ENCODE peak calls at places on chromosomes 13 and 19, in ten cellular contexts. One of them, this sample, is unnamed.

GRCh38 chr19:15378529-15379082 is 981 bp downstream of the AKAP8 start:
- DNase-seq in HepG2: peak; percentile 34
- DNase-seq in AG10803: peak; percentile 49
- DNase-seq in fibroblast of mammary gland: peak; percentile 44
- DNase-seq in lung: peak; percentile 49
- DNase-seq in AG09309: no peak
- DNase-seq in osteoblast: peak; percentile 93
- DNase-seq in tibial nerve: peak; percentile 30
- DNase-seq in AG04449: no peak
- DNase-seq in cardiac muscle cell: peak; percentile 71
- DNase-seq in this sample: peak; percentile 56

GRCh38 chr19:7738023-7738422 is 6.1 kb upstream of the CLEC4G start:
- DNase-seq in HepG2: no peak
- DNase-seq in AG10803: no peak
- DNase-seq in fibroblast of mammary gland: no peak
- DNase-seq in lung: no peak
- DNase-seq in AG09309: no peak
- DNase-seq in osteoblast: no peak
- DNase-seq in tibial nerve: no peak
- DNase-seq in AG04449: no peak
- DNase-seq in cardiac muscle cell: no peak
- DNase-seq in this sample: no peak

GRCh38 chr13:21427741-21428140 is 31.4 kb downstream of the ZDHHC20 start:
- DNase-seq in HepG2: no peak
- DNase-seq in AG10803: no peak
- DNase-seq in fibroblast of mammary gland: no peak
- DNase-seq in lung: no peak
- DNase-seq in AG09309: no peak
- DNase-seq in osteoblast: no peak
- DNase-seq in tibial nerve: no peak
- DNase-seq in AG04449: no peak
- DNase-seq in cardiac muscle cell: no peak
- DNase-seq in this sample: no peak

GRCh38 chr13:52851153-52851962 is 2.9 kb upstream of the PCDH8 start:
- DNase-seq in HepG2: peak; percentile 7
- DNase-seq in AG10803: peak; percentile 9
- DNase-seq in fibroblast of mammary gland: no peak
- DNase-seq in lung: peak; percentile 35
- DNase-seq in AG09309: no peak
- DNase-seq in osteoblast: peak; percentile 90
- DNase-seq in tibial nerve: peak; percentile 23
- DNase-seq in AG04449: no peak
- DNase-seq in cardiac muscle cell: peak; percentile 73
- DNase-seq in this sample: peak; percentile 19

GRCh38 chr13:101919541-101920306 is 467.2 kb downstream of the ITGBL1 start:
- DNase-seq in HepG2: no peak
- DNase-seq in AG10803: peak; percentile 16
- DNase-seq in fibroblast of mammary gland: peak; percentile 15
- DNase-seq in lung: no peak
- DNase-seq in AG09309: no peak
- DNase-seq in osteoblast: peak; percentile 90
- DNase-seq in tibial nerve: no peak
- DNase-seq in AG04449: no peak
- DNase-seq in cardiac muscle cell: peak; percentile 76
- DNase-seq in this sample: peak; percentile 14

GRCh38 chr19:46493236-46494114 is 2.2 kb downstream of the PNMA8B start:
- DNase-seq in HepG2: no peak
- DNase-seq in AG10803: no peak
- DNase-seq in fibroblast of mammary gland: no peak
- DNase-seq in lung: no peak
- DNase-seq in AG09309: no peak
- DNase-seq in osteoblast: peak; percentile 93
- DNase-seq in tibial nerve: no peak
- DNase-seq in AG04449: no peak
- DNase-seq in cardiac muscle cell: no peak
- DNase-seq in this sample: no peak

GRCh38 chr13:100510208-100510997 is 78.2 kb downstream of the GGACT start:
- DNase-seq in HepG2: no peak
- DNase-seq in AG10803: no peak
- DNase-seq in fibroblast of mammary gland: no peak
- DNase-seq in lung: no peak
- DNase-seq in AG09309: no peak
- DNase-seq in osteoblast: no peak
- DNase-seq in tibial nerve: no peak
- DNase-seq in AG04449: no peak
- DNase-seq in cardiac muscle cell: no peak
- DNase-seq in this sample: no peak

GRCh38 chr19:51107406-51108065 is 673 bp downstream of the CTU1 start:
- DNase-seq in HepG2: peak; percentile 37
- DNase-seq in AG10803: peak; percentile 21
- DNase-seq in fibroblast of mammary gland: peak; percentile 36
- DNase-seq in lung: no peak
- DNase-seq in AG09309: no peak
- DNase-seq in osteoblast: peak; percentile 88
- DNase-seq in tibial nerve: peak; percentile 8
- DNase-seq in AG04449: no peak
- DNase-seq in cardiac muscle cell: no peak
- DNase-seq in this sample: peak; percentile 25

GRCh38 chr19:13978721-13979191 is 26.4 kb downstream of the DCAF15 start:
- DNase-seq in HepG2: no peak
- DNase-seq in AG10803: no peak
- DNase-seq in fibroblast of mammary gland: no peak
- DNase-seq in lung: no peak
- DNase-seq in AG09309: no peak
- DNase-seq in osteoblast: no peak
- DNase-seq in tibial nerve: no peak
- DNase-seq in AG04449: no peak
- DNase-seq in cardiac muscle cell: peak; percentile 44
- DNase-seq in this sample: no peak

GRCh38 chr19:48928164-48929005 is 5.1 kb upstream of the DHDH start:
- DNase-seq in HepG2: no peak
- DNase-seq in AG10803: no peak
- DNase-seq in fibroblast of mammary gland: peak; percentile 19
- DNase-seq in lung: peak; percentile 78
- DNase-seq in AG09309: no peak
- DNase-seq in osteoblast: peak; percentile 83
- DNase-seq in tibial nerve: no peak
- DNase-seq in AG04449: no peak
- DNase-seq in cardiac muscle cell: no peak
- DNase-seq in this sample: peak; percentile 44

GRCh38 chr19:30325657-30326056 is 46.5 kb upstream of the ZNF536 start:
- DNase-seq in HepG2: no peak
- DNase-seq in AG10803: no peak
- DNase-seq in fibroblast of mammary gland: no peak
- DNase-seq in lung: no peak
- DNase-seq in AG09309: no peak
- DNase-seq in osteoblast: no peak
- DNase-seq in tibial nerve: no peak
- DNase-seq in AG04449: no peak
- DNase-seq in cardiac muscle cell: no peak
- DNase-seq in this sample: no peak

GRCh38 chr19:31139871-31140505 is 209.2 kb downstream of the TSHZ3 start:
- DNase-seq in HepG2: no peak
- DNase-seq in AG10803: peak; percentile 86
- DNase-seq in fibroblast of mammary gland: peak; percentile 83
- DNase-seq in lung: no peak
- DNase-seq in AG09309: peak; percentile 56
- DNase-seq in osteoblast: peak; percentile 88
- DNase-seq in tibial nerve: no peak
- DNase-seq in AG04449: peak; percentile 65
- DNase-seq in cardiac muscle cell: no peak
- DNase-seq in this sample: peak; percentile 74

GRCh38 chr13:52835071-52835793 is 13.2 kb downstream of the PCDH8 start:
- DNase-seq in HepG2: no peak
- DNase-seq in AG10803: no peak
- DNase-seq in fibroblast of mammary gland: no peak
- DNase-seq in lung: no peak
- DNase-seq in AG09309: no peak
- DNase-seq in osteoblast: no peak
- DNase-seq in tibial nerve: no peak
- DNase-seq in AG04449: no peak
- DNase-seq in cardiac muscle cell: peak; percentile 18
- DNase-seq in this sample: no peak

GRCh38 chr13:24208314-24208713 is 47.8 kb downstream of the SPATA13 start:
- DNase-seq in HepG2: no peak
- DNase-seq in AG10803: peak; percentile 86
- DNase-seq in fibroblast of mammary gland: peak; percentile 95
- DNase-seq in lung: no peak
- DNase-seq in AG09309: peak; percentile 67
- DNase-seq in osteoblast: peak; percentile 79
- DNase-seq in tibial nerve: peak; percentile 19
- DNase-seq in AG04449: peak; percentile 71
- DNase-seq in cardiac muscle cell: no peak
- DNase-seq in this sample: peak; percentile 88

GRCh38 chr19:13831560-13832056 is 36.4 kb downstream of the ZSWIM4 start:
- DNase-seq in HepG2: no peak
- DNase-seq in AG10803: no peak
- DNase-seq in fibroblast of mammary gland: no peak
- DNase-seq in lung: no peak
- DNase-seq in AG09309: no peak
- DNase-seq in osteoblast: peak; percentile 81
- DNase-seq in tibial nerve: no peak
- DNase-seq in AG04449: no peak
- DNase-seq in cardiac muscle cell: no peak
- DNase-seq in this sample: no peak

GRCh38 chr13:27960362-27961226 is 8.5 kb downstream of the CDX2 start:
- DNase-seq in HepG2: peak; percentile 97
- DNase-seq in AG10803: peak; percentile 12
- DNase-seq in fibroblast of mammary gland: peak; percentile 22
- DNase-seq in lung: peak; percentile 57
- DNase-seq in AG09309: no peak
- DNase-seq in osteoblast: peak; percentile 94
- DNase-seq in tibial nerve: no peak
- DNase-seq in AG04449: no peak
- DNase-seq in cardiac muscle cell: peak; percentile 50
- DNase-seq in this sample: peak; percentile 31

GRCh38 chr13:27958928-27959539 is 10.1 kb downstream of the CDX2 start:
- DNase-seq in HepG2: no peak
- DNase-seq in AG10803: no peak
- DNase-seq in fibroblast of mammary gland: no peak
- DNase-seq in lung: no peak
- DNase-seq in AG09309: no peak
- DNase-seq in osteoblast: peak; percentile 45
- DNase-seq in tibial nerve: no peak
- DNase-seq in AG04449: no peak
- DNase-seq in cardiac muscle cell: no peak
- DNase-seq in this sample: no peak

GRCh38 chr13:27961227-27962085 is 7.7 kb downstream of the CDX2 start:
- DNase-seq in HepG2: peak; percentile 20
- DNase-seq in AG10803: no peak
- DNase-seq in fibroblast of mammary gland: no peak
- DNase-seq in lung: no peak
- DNase-seq in AG09309: no peak
- DNase-seq in osteoblast: peak; percentile 48
- DNase-seq in tibial nerve: no peak
- DNase-seq in AG04449: no peak
- DNase-seq in cardiac muscle cell: no peak
- DNase-seq in this sample: no peak

GRCh38 chr13:27962128-27962841 is 6.8 kb downstream of the CDX2 start:
- DNase-seq in HepG2: peak; percentile 52
- DNase-seq in AG10803: no peak
- DNase-seq in fibroblast of mammary gland: no peak
- DNase-seq in lung: no peak
- DNase-seq in AG09309: no peak
- DNase-seq in osteoblast: no peak
- DNase-seq in tibial nerve: no peak
- DNase-seq in AG04449: no peak
- DNase-seq in cardiac muscle cell: no peak
- DNase-seq in this sample: no peak

GRCh38 chr13:27959976-27960361 is 9.1 kb downstream of the CDX2 start:
- DNase-seq in HepG2: no peak
- DNase-seq in AG10803: no peak
- DNase-seq in fibroblast of mammary gland: no peak
- DNase-seq in lung: no peak
- DNase-seq in AG09309: no peak
- DNase-seq in osteoblast: no peak
- DNase-seq in tibial nerve: no peak
- DNase-seq in AG04449: no peak
- DNase-seq in cardiac muscle cell: no peak
- DNase-seq in this sample: no peak
- H3K4me3 ChIP-seq in HepG2: peak overlapping the region; percentile 58
- H3K4me3 ChIP-seq in AG10803: no peak overlapping the region
- H3K4me3 ChIP-seq in fibroblast of mammary gland: no peak overlapping the region
- H3K4me3 ChIP-seq in lung: no peak overlapping the region
- H3K4me3 ChIP-seq in AG09309: peak overlapping the region; percentile 4
- H3K4me3 ChIP-seq in osteoblast: no peak overlapping the region
- H3K4me3 ChIP-seq in tibial nerve: peak overlapping the region; percentile 47
- H3K4me3 ChIP-seq in AG04449: no peak overlapping the region
- H3K4me3 ChIP-seq in cardiac muscle cell: peak overlapping the region; percentile 28
- H3K4me3 ChIP-seq in this sample: no peak overlapping the region

GRCh38 chr19:35476149-35476548 is 14.1 kb downstream of the KRTDAP start:
- DNase-seq in HepG2: no peak
- DNase-seq in AG10803: no peak
- DNase-seq in fibroblast of mammary gland: no peak
- DNase-seq in lung: no peak
- DNase-seq in AG09309: no peak
- DNase-seq in osteoblast: no peak
- DNase-seq in tibial nerve: no peak
- DNase-seq in AG04449: no peak
- DNase-seq in cardiac muscle cell: no peak
- DNase-seq in this sample: no peak
- TF ChIP-seq CTCF in HepG2: peak; percentile 32
- TF ChIP-seq CTCF in AG10803: no peak
- TF ChIP-seq CTCF in fibroblast of mammary gland: peak; percentile 4
- TF ChIP-seq CTCF in lung: no peak
- TF ChIP-seq CTCF in AG09309: no peak
- TF ChIP-seq CTCF in osteoblast: no peak
- TF ChIP-seq CTCF in tibial nerve: no peak
- TF ChIP-seq CTCF in AG04449: no peak
- TF ChIP-seq CTCF in cardiac muscle cell: peak; percentile 10
- TF ChIP-seq CTCF in this sample: no peak

DNA sequence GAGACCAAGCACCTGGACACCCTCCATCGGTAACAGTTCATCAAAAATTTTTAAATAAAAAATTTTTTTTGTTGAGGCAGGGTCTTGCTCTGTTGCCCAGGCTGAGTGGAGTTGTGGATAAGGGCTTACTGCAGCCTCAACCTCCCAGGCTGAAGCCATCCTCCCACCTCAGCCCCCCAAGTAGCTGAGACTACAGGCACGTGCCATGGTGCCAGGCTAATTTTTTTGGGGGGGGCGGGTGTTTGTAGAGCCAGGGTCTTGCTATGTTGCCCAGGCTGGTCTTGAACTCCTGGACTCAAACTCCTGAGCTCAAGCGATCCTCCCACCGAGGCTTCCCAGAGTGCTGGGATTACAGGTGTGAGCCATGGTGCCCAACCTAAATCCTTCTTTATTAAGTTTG is 4.7 kb downstream of the LGALS7B start:
- DNase-seq in HepG2: no peak
- DNase-seq in AG10803: no peak
- DNase-seq in fibroblast of mammary gland: no peak
- DNase-seq in lung: no peak
- DNase-seq in AG09309: no peak
- DNase-seq in osteoblast: no peak
- DNase-seq in tibial nerve: no peak
- DNase-seq in AG04449: no peak
- DNase-seq in cardiac muscle cell: no peak
- DNase-seq in this sample: no peak
- H3K4me3 ChIP-seq in HepG2: no peak overlapping the region
- H3K4me3 ChIP-seq in AG10803: no peak overlapping the region
- H3K4me3 ChIP-seq in fibroblast of mammary gland: no peak overlapping the region
- H3K4me3 ChIP-seq in lung: no peak overlapping the region
- H3K4me3 ChIP-seq in AG09309: no peak overlapping the region
- H3K4me3 ChIP-seq in osteoblast: no peak overlapping the region
- H3K4me3 ChIP-seq in tibial nerve: no peak overlapping the region
- H3K4me3 ChIP-seq in AG04449: no peak overlapping the region
- H3K4me3 ChIP-seq in cardiac muscle cell: no peak overlapping the region
- H3K4me3 ChIP-seq in this sample: no peak overlapping the region

GRCh38 chr19:33397536-33398360 is 24.2 kb downstream of the CEBPG start:
- DNase-seq in HepG2: peak; percentile 50
- DNase-seq in AG10803: no peak
- DNase-seq in fibroblast of mammary gland: no peak
- DNase-seq in lung: no peak
- DNase-seq in AG09309: no peak
- DNase-seq in osteoblast: peak; percentile 86
- DNase-seq in tibial nerve: no peak
- DNase-seq in AG04449: no peak
- DNase-seq in cardiac muscle cell: no peak
- DNase-seq in this sample: no peak
- TF ChIP-seq CTCF in HepG2: peak; percentile 75
- TF ChIP-seq CTCF in AG10803: peak; percentile 7
- TF ChIP-seq CTCF in fibroblast of mammary gland: no peak
- TF ChIP-seq CTCF in lung: no peak
- TF ChIP-seq CTCF in AG09309: no peak
- TF ChIP-seq CTCF in osteoblast: peak; percentile 15
- TF ChIP-seq CTCF in tibial nerve: no peak
- TF ChIP-seq CTCF in AG04449: peak; percentile 49
- TF ChIP-seq CTCF in cardiac muscle cell: peak; percentile 42
- TF ChIP-seq CTCF in this sample: peak; percentile 27

This sample was measured in fibroblast of pulmonary artery.